ENCODE peak calls at places on chromosomes 11 and 22, in eight cellular contexts. N is hepatocyte, M is MM.1S, S is neural progenitor cell, Q is OCI-LY7, C is SK-N-SH, R is PC-3, U is GM23338. Z is an unnamed sample.
A peak's percentile ranks its signal among the peaks of the same experiment; 100 is the strongest.

GRCh38 chr22:27815826-27816530 is 14.4 kb upstream of the MN1 start:
- DNase-seq in R (no peak), S (no peak), C (no peak), N (no peak), M (no peak), Q (no peak), U (no peak), Z (no peak)

GRCh38 chr11:75768112-75768908 is at the start of gene DGAT2:
- DNase-seq in U (peak; percentile 79), C (peak; percentile 93), N (peak; percentile 92), S (peak; percentile 88), M (peak; percentile 85), R (peak; percentile 82), Q (peak; percentile 90), Z (peak; percentile 90)

GRCh38 chr11:117888140-117888561 is 11.7 kb upstream of the FXYD6 start:
- DNase-seq in C (no peak), Q (no peak), S (no peak), U (no peak), M (no peak), N (no peak), R (no peak), Z (no peak)

GRCh38 chr11:34358258-34358665 is 452 bp upstream of the ABTB2 start:
- DNase-seq in U (peak; percentile 75), Q (no peak), M (no peak), S (peak; percentile 83), N (peak; percentile 75), C (no peak), R (peak; percentile 79), Z (peak; percentile 63)

GRCh38 chr11:8032122-8032521 is 45.0 kb downstream of the EIF3F start:
- DNase-seq in U (no peak), M (no peak), R (no peak), Q (no peak), S (no peak), N (no peak), C (peak; percentile 28), Z (no peak)

GRCh38 chr11:20211691-20212090 is 51.4 kb upstream of the DBX1 start:
- DNase-seq in Q (no peak), C (no peak), S (no peak), N (no peak), U (no peak), R (no peak), M (peak; percentile 90), Z (no peak)

GRCh38 chr11:66986178-66986545 is 11.1 kb downstream of the C11orf86 start:
- DNase-seq in N (no peak), R (no peak), M (no peak), Q (no peak), U (no peak), S (no peak), C (no peak), Z (no peak)

GRCh38 chr22:26887456-26887855 is 230.1 kb downstream of the MIAT start:
- DNase-seq in N (peak; percentile 24), M (no peak), U (peak; percentile 56), C (no peak), R (no peak), Q (no peak), S (peak; percentile 22), Z (peak; percentile 89)

GRCh38 chr11:66563832-66564231 is 4.6 kb downstream of the CTSF start:
- DNase-seq in U (no peak), C (no peak), R (no peak), S (no peak), M (no peak), N (no peak), Q (no peak), Z (no peak)

GRCh38 chr11:46122955-46123354 is 1.7 kb upstream of the PHF21A start:
- DNase-seq in N (peak; percentile 40), S (no peak), R (peak; percentile 29), U (no peak), Q (no peak), C (no peak), M (no peak), Z (peak; percentile 80)

GRCh38 chr11:124167852-124168251 is 15.3 kb upstream of the OR10D3 start:
- DNase-seq in S (peak; percentile 76), U (peak; percentile 64), R (no peak), C (no peak), M (no peak), Q (no peak), N (no peak), Z (no peak)

GRCh38 chr11:119195680-119196079 is 10.4 kb downstream of the NHERF4 start:
- DNase-seq in M (no peak), R (peak; percentile 73), U (peak; percentile 96), Q (no peak), C (peak; percentile 50), N (peak; percentile 64), S (peak; percentile 63), Z (peak; percentile 75)

GRCh38 chr11:118923721-118924587 is 1.8 kb downstream of the BCL9L start:
- DNase-seq in M (no peak), N (peak; percentile 28), U (no peak), S (no peak), Q (no peak), R (peak; percentile 32), C (no peak), Z (peak; percentile 44)

GRCh38 chr11:19367051-19367709 is 126.4 kb upstream of the E2F8 start:
- DNase-seq in Q (no peak), M (no peak), C (no peak), R (peak; percentile 37), N (no peak), S (no peak), U (no peak), Z (peak; percentile 90)

GRCh38 chr22:31122532-31123291 is at the start of gene INPP5J:
- DNase-seq in N (peak; percentile 82), U (peak; percentile 80), R (peak; percentile 44), Q (no peak), S (peak; percentile 58), C (peak; percentile 90), M (no peak), Z (peak; percentile 68)
- H2AFZ ChIP-seq in N (peak within 1 kb of the TSS; percentile 45), U (peak within 1 kb of the TSS; percentile 83), R (peak within 1 kb of the TSS; percentile 70), Q (no peak within 1 kb of the TSS), S (peak within 1 kb of the TSS; percentile 78), C (peak within 1 kb of the TSS; percentile 75), M (no peak within 1 kb of the TSS), Z (peak within 1 kb of the TSS; percentile 56)

DNA sequence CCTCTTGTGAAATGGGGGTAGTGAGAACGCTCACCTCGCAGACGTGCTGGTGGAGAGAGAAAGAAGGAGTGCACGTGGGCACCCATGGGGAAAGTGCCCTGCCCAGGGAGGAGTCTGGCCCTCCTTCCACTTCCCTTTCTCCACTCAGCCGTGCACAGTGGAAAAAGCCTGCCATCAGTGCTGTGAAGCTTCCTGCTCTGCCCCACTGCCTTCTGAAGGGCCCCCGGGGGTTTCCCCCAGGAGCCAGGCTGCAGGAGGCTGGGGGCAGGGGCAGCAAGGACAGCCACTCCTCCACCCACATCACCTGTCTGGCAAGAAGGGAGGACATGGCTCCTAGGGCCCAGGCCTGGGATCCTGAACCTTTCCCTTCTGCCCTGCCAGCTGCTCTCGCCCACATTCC is 7.6 kb downstream of the TP53I11 start:
- DNase-seq in M (no peak), N (no peak), Q (peak; percentile 83), U (no peak), S (no peak), R (no peak), C (no peak), Z (no peak)
- TF ChIP-seq EZH2phosphoT487 in M (no peak), N (no peak), Q (no peak), U (no peak), S (no peak), R (no peak), C (no peak), Z (no peak)

GRCh38 chr11:111571829-111572501 is 30.3 kb upstream of the SIK2 start:
- DNase-seq in Q (no peak), M (no peak), R (peak; percentile 45), S (no peak), C (no peak), N (no peak), U (no peak), Z (peak; percentile 57)

GRCh38 chr11:111570796-111571195 is 30.3 kb downstream of the LAYN start:
- DNase-seq in U (no peak), N (no peak), Q (no peak), M (no peak), C (no peak), R (no peak), S (no peak), Z (peak; percentile 71)

GRCh38 chr11:111573821-111574249 is 28.4 kb upstream of the SIK2 start:
- DNase-seq in R (no peak), M (no peak), U (no peak), Q (no peak), N (no peak), C (no peak), S (no peak), Z (peak; percentile 51)

GRCh38 chr11:111575748-111576147 is 26.5 kb upstream of the SIK2 start:
- DNase-seq in R (no peak), S (no peak), U (no peak), C (no peak), Q (no peak), N (no peak), M (no peak), Z (no peak)

GRCh38 chr11:111574373-111575230 is 27.6 kb upstream of the SIK2 start:
- DNase-seq in Q (peak; percentile 50), U (no peak), M (no peak), N (no peak), R (no peak), C (no peak), S (no peak), Z (no peak)
- H2AFZ ChIP-seq in Q (peak overlapping the region; percentile 87), U (peak overlapping the region; percentile 43), M (no peak overlapping the region), N (no peak overlapping the region), R (no peak overlapping the region), C (no peak overlapping the region), S (no peak overlapping the region), Z (peak overlapping the region; percentile 46)

GRCh38 chr11:12182650-12183511 is 72.5 kb downstream of the MICAL2 start:
- DNase-seq in C (no peak), S (no peak), R (peak; percentile 94), N (peak; percentile 47), Q (no peak), U (no peak), M (no peak), Z (peak; percentile 98)
- TF ChIP-seq EZH2phosphoT487 in C (no peak), S (no peak), R (no peak), N (no peak), Q (no peak), U (no peak), M (no peak), Z (peak; percentile 93)

Z was measured in GM23248.